ENCODE peak calls at places on chromosomes 3 and 15, in seven cellular contexts. W, C, E, N, L, K and B are unnamed samples.

GRCh38 chr3:30131171-30131570 is 475.2 kb upstream of the TGFBR2 start:
- DNase-seq in W (no peak), C (no peak), E (no peak), N (no peak), L (no peak), K (no peak), B (no peak)

GRCh38 chr3:114538211-114538610 is 244.4 kb downstream of the TIGIT start:
- DNase-seq in W (no peak), C (no peak), E (no peak), N (no peak), L (no peak), K (no peak), B (no peak)

GRCh38 chr3:132079150-132079549 is 44.3 kb upstream of the CPNE4 start:
- DNase-seq in W (no peak), C (no peak), E (no peak), N (no peak), L (no peak), K (no peak), B (no peak)

GRCh38 chr3:171948674-171949073 is 90.7 kb upstream of the FNDC3B start:
- DNase-seq in W (no peak), C (no peak), E (no peak), N (no peak), L (no peak), K (no peak), B (no peak)

GRCh38 chr15:95076381-95076780 is 845.0 kb downstream of the MCTP2 start:
- DNase-seq in W (no peak), C (no peak), E (no peak), N (no peak), L (no peak), K (no peak), B (no peak)

GRCh38 chr3:41118461-41119385 is 80.6 kb upstream of the CTNNB1 start:
- DNase-seq in W (no peak), C (no peak), E (no peak), N (no peak), L (no peak), K (no peak), B (no peak)

GRCh38 chr15:36484038-36484778 is 95.2 kb upstream of the CDIN1 start:
- DNase-seq in W (no peak), C (no peak), E (no peak), N (no peak), L (no peak), K (no peak), B (no peak)

GRCh38 chr3:62416109-62416508 is 42.8 kb upstream of the FEZF2 start:
- DNase-seq in W (no peak), C (no peak), E (no peak), N (no peak), L (no peak), K (no peak), B (no peak)

GRCh38 chr3:127485396-127486170 is 105.0 kb downstream of the TPRA1 start:
- DNase-seq in W (no peak), C (no peak), E (no peak), N (peak; percentile 26), L (peak; percentile 25), K (no peak), B (no peak)

GRCh38 chr3:43155464-43156121 is 49.7 kb upstream of the POMGNT2 start:
- DNase-seq in W (peak; percentile 73), C (no peak), E (peak; percentile 89), N (peak; percentile 71), L (peak; percentile 60), K (no peak), B (peak; percentile 22)

GRCh38 chr3:72798552-72799195 is 49.6 kb downstream of the SHQ1 start:
- DNase-seq in W (no peak), C (no peak), E (no peak), N (no peak), L (no peak), K (no peak), B (no peak)

GRCh38 chr3:29696311-29696710 is 415.4 kb downstream of the RBMS3 start:
- DNase-seq in W (no peak), C (no peak), E (no peak), N (no peak), L (no peak), K (no peak), B (no peak)

DNA sequence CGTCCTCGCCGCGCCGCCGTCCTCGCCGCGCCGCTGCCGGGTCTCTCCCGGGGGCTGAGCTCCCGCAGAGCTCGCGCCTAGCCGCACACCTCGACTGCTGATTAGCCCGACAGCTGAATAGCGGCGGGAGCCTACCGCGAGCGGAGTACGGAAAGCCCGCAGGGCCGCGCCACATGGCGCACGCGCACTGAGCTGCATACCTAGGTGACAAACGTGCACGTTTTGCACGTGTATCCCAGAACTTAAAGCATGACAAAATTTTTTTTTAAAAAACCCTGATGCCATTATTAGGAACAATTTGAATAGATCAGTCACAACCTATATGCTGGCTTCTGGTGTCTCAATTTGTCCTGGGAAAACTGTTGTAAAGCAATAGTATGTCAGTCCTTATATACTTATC is at the start of gene GOLGA8A:
- DNase-seq in W (peak; percentile 62), C (peak; percentile 73), E (peak; percentile 77), N (peak; percentile 77), L (peak; percentile 51), K (peak; percentile 77), B (peak; percentile 55)
- TF ChIP-seq POLR2AphosphoS5 in W (peak; percentile 58), C (no peak), E (no peak), N (no peak), L (peak; percentile 50), K (peak; percentile 41), B (peak; percentile 59)

GRCh38 chr3:38500688-38501417 is 4.7 kb downstream of the EXOG start:
- DNase-seq in W (no peak), C (no peak), E (no peak), N (no peak), L (no peak), K (no peak), B (no peak)

GRCh38 chr3:38497026-38497425 is 886 bp downstream of the EXOG start:
- DNase-seq in W (no peak), C (no peak), E (no peak), N (no peak), L (no peak), K (no peak), B (no peak)

GRCh38 chr3:38493019-38493418 is 3.1 kb upstream of the EXOG start:
- DNase-seq in W (no peak), C (no peak), E (no peak), N (no peak), L (no peak), K (no peak), B (no peak)

GRCh38 chr3:38491215-38491614 is 4.9 kb upstream of the EXOG start:
- DNase-seq in W (no peak), C (no peak), E (no peak), N (no peak), L (no peak), K (no peak), B (no peak)

DNA sequence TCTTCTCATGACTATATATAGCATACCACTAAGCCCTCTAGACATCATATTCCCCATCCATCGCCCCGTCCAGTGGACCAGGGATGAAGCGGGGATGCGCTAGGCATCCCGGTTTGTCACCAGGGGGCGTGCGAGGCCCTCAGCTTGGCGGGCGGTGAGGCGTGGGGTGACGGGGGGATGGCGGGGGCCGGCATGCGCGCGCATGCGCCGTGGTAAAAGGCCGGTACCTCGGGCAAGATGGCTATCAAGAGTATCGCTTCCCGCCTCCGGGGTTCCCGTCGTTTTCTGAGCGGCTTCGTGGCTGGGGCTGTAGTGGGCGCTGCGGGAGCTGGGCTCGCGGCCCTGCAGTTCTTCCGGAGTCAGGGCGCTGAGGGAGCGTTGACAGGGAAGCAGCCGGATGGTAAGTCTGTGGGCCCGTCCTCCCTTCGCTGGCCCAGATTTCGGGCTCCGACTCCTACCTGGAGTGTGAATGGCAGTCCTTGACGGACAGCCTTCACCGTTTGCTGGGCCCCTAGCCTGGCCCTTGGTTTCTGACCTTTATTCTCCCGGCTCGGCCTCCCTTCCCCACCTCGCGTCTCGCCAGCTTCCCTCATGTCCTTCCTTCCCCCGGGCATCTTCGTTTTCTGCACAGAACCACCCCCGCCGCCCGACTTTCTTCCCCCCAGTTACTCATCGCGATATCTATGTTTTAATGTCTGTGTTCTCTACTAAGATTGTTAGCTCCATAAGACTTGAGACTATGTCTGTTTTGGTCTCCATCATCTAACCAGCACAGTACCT is at the start of gene EXOG:
- DNase-seq in W (peak; percentile 78), C (peak; percentile 95), E (peak; percentile 94), N (peak; percentile 98), L (peak; percentile 92), K (peak; percentile 92), B (peak; percentile 87)
- TF ChIP-seq POLR2AphosphoS5 in W (peak; percentile 84), C (peak; percentile 54), E (peak; percentile 65), N (peak; percentile 68), L (no peak), K (peak; percentile 60), B (peak; percentile 76)

DNA sequence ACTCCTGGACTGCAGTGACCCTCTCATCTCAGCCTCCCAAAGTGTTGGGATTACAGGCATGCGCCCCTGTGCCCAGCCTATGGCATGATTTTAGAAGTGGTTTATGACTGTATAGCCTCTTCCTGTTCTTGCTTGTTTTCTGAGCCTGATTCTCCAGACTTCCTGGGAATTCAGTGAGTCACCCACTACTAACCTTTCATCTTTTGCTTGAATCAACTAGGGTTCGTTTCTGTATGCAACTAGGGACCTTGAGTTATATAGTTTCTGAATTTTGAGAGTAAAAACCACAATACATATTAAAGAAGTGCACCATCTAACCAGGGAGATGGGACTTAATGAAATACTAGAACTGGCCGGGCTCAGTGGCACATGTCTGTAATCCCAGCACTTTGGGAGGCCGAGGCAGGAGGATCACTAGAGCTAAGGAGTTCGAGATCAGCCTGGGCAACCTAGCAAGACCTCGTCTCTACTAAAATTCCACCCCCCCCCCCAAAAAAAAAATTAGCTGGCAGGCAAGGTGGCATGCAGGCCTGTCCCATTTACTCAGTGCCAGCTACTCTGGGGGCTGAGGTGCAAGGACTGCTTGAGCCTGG is 76.0 kb downstream of the ZNF609 start:
- DNase-seq in W (peak; percentile 79), C (no peak), E (no peak), N (no peak), L (no peak), K (no peak), B (no peak)
- TF ChIP-seq POLR2AphosphoS5 in W (peak; percentile 25), C (no peak), E (no peak), N (no peak), L (no peak), K (no peak), B (no peak)

GRCh38 chr3:178275311-178275710 is 260.9 kb upstream of the KCNMB2 start:
- DNase-seq in W (no peak), C (no peak), E (no peak), N (no peak), L (no peak), K (no peak), B (no peak)

GRCh38 chr3:178271740-178272387 is 264.4 kb upstream of the KCNMB2 start:
- DNase-seq in W (no peak), C (no peak), E (no peak), N (no peak), L (no peak), K (no peak), B (no peak)

GRCh38 chr3:178274711-178275110 is 261.5 kb upstream of the KCNMB2 start:
- DNase-seq in W (no peak), C (no peak), E (no peak), N (no peak), L (no peak), K (no peak), B (no peak)

GRCh38 chr3:178275793-178276192 is 260.4 kb upstream of the KCNMB2 start:
- DNase-seq in W (no peak), C (no peak), E (no peak), N (no peak), L (no peak), K (no peak), B (no peak)

DNA sequence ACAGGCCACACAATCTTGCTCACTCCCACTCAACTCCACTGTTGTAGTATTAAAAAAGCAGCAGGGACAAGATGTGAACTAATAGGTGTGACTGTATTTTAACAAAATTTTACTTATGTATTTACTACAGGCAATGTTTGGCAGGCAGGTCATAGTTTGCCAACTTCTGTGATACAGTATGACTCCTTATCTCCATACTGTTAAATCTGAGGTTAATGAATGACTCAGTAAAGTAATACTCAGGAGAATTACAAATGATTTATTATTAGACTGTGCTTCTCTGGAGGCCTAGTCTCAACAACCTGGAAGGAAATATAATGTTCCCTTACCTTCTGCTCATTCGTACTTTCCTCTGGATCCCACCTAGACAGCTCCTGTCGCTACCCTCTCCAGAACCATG is 258.6 kb upstream of the KCNMB2 start:
- DNase-seq in W (no peak), C (no peak), E (no peak), N (no peak), L (peak; percentile 40), K (no peak), B (no peak)
- TF ChIP-seq POLR2AphosphoS5 in W (no peak), C (no peak), E (no peak), N (no peak), L (no peak), K (no peak), B (no peak)